ENCODE peak calls at places on chromosomes 7 and 10, in seven cellular contexts. N, V, Z, W, Q, P and F are unnamed samples.

GRCh38 chr7:4733936-4734528 is 41.4 kb upstream of the AP5Z1 start:
- DNase-seq in N (peak), V (no peak), Z (no peak), W (no peak), Q (no peak), P (no peak), F (no peak)

GRCh38 chr10:110416776-110417732 is 80.7 kb upstream of the DUSP5 start:
- DNase-seq in N (no peak), V (no peak), Z (peak), W (no peak), Q (no peak), P (no peak), F (no peak)

GRCh38 chr10:13505040-13505680 is 23.7 kb downstream of the BEND7 start:
- DNase-seq in N (no peak), V (no peak), Z (no peak), W (no peak), Q (no peak), P (no peak), F (no peak)

GRCh38 chr7:134992626-134993179 is 6.4 kb downstream of the AGBL3 start:
- DNase-seq in N (no peak), V (no peak), Z (no peak), W (no peak), Q (peak), P (no peak), F (no peak)

GRCh38 chr7:84824057-84824651 is 362.7 kb downstream of the SEMA3D start:
- DNase-seq in N (no peak), V (no peak), Z (no peak), W (no peak), Q (no peak), P (no peak), F (no peak)

GRCh38 chr7:90995996-90996395 is 268.2 kb upstream of the FZD1 start:
- DNase-seq in N (no peak), V (no peak), Z (no peak), W (no peak), Q (no peak), P (no peak), F (no peak)

GRCh38 chr10:58475322-58476277 is 37.1 kb upstream of the BICC1 start:
- DNase-seq in N (no peak), V (no peak), Z (no peak), W (no peak), Q (peak), P (no peak), F (no peak)

GRCh38 chr7:140672382-140673062 is at the start of gene ADCK2:
- DNase-seq in N (peak), V (no peak), Z (peak), W (peak), Q (no peak), P (peak), F (no peak)

GRCh38 chr10:127163632-127164031 is 32.8 kb downstream of the INSYN2A start:
- DNase-seq in N (no peak), V (no peak), Z (no peak), W (no peak), Q (no peak), P (no peak), F (no peak)

GRCh38 chr7:143257501-143257900 is 5.7 kb upstream of the GSTK1 start:
- DNase-seq in N (no peak), V (no peak), Z (no peak), W (no peak), Q (no peak), P (no peak), F (no peak)

GRCh38 chr10:47374611-47375536 is 9.2 kb downstream of the ZNF488 start:
- DNase-seq in N (no peak), V (peak), Z (no peak), W (no peak), Q (peak), P (no peak), F (no peak)

GRCh38 chr7:155002411-155003214 is at the start of gene PAXIP1:
- DNase-seq in N (peak), V (no peak), Z (peak), W (peak), Q (peak), P (peak), F (peak)

GRCh38 chr10:5948999-5949759 is 28.2 kb downstream of the IL15RA start:
- DNase-seq in N (peak), V (no peak), Z (peak), W (peak), Q (peak), P (peak), F (peak)

GRCh38 chr10:1185911-1186692 is 129.9 kb downstream of the WDR37 start:
- DNase-seq in N (no peak), V (peak), Z (no peak), W (no peak), Q (no peak), P (no peak), F (no peak)

GRCh38 chr7:11203688-11204087 is 230.0 kb downstream of the PHF14 start:
- DNase-seq in N (no peak), V (no peak), Z (peak), W (peak), Q (no peak), P (no peak), F (no peak)

GRCh38 chr7:151696738-151697514 is 177.2 kb upstream of the RHEB start:
- DNase-seq in N (no peak), V (no peak), Z (peak), W (peak), Q (no peak), P (peak), F (no peak)

GRCh38 chr10:59240581-59241183 is 64.2 kb downstream of the PHYHIPL start:
- DNase-seq in N (peak), V (no peak), Z (no peak), W (peak), Q (peak), P (peak), F (peak)

GRCh38 chr10:132146271-132146671 is 40.5 kb upstream of the DPYSL4 start:
- DNase-seq in N (no peak), V (no peak), Z (no peak), W (no peak), Q (no peak), P (no peak), F (no peak)

GRCh38 chr7:128924706-128925588 is 12.8 kb upstream of the IRF5 start:
- DNase-seq in N (no peak), V (no peak), Z (no peak), W (no peak), Q (no peak), P (no peak), F (no peak)

GRCh38 chr7:99498546-99498944 is 1.5 kb downstream of the ZNF394 start:
- DNase-seq in N (no peak), V (no peak), Z (no peak), W (no peak), Q (no peak), P (no peak), F (no peak)

GRCh38 chr10:8075282-8076260 is 21.1 kb downstream of the GATA3 start:
- DNase-seq in N (no peak), V (no peak), Z (no peak), W (no peak), Q (no peak), P (peak), F (no peak)

GRCh38 chr7:118755067-118755625 is 530.6 kb downstream of the ANKRD7 start:
- DNase-seq in N (no peak), V (no peak), Z (no peak), W (no peak), Q (peak), P (no peak), F (no peak)

GRCh38 chr10:14383266-14383665 is 52.5 kb upstream of the FRMD4A start:
- DNase-seq in N (no peak), V (no peak), Z (no peak), W (no peak), Q (no peak), P (no peak), F (no peak)

GRCh38 chr10:74813371-74813770 is 13.0 kb upstream of the KAT6B start:
- DNase-seq in N (no peak), V (no peak), Z (no peak), W (no peak), Q (no peak), P (peak), F (no peak)

GRCh38 chr10:74810087-74810486 is 16.3 kb upstream of the KAT6B start:
- DNase-seq in N (no peak), V (peak), Z (no peak), W (no peak), Q (no peak), P (no peak), F (no peak)

GRCh38 chr10:74816824-74817498 is 9.4 kb upstream of the KAT6B start:
- DNase-seq in N (no peak), V (no peak), Z (no peak), W (no peak), Q (peak), P (no peak), F (no peak)

GRCh38 chr10:74814792-74815191 is 11.6 kb upstream of the KAT6B start:
- DNase-seq in N (no peak), V (no peak), Z (no peak), W (no peak), Q (no peak), P (no peak), F (no peak)

DNA sequence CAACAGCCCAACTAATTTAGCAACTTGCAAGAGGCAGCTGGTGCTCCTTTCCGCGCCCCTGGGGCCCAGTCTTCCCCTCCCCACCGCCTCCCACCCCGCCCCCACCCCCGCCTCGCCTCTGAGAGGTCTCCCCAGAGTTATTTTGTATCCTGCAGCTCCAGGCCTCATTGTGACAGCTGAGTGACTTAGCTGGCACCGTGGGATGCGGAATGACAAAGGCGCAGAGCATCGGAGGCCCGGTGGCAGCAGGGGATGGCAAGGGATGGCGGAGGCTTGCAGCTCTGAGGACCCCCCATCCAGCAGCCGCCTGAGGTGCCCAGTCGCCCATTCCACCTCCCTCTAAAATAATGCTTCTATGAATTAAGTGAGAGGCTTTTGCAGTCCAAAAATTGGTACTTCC is 12.5 kb upstream of the KAT6B start:
- DNase-seq in N (no peak), V (no peak), Z (no peak), W (no peak), Q (no peak), P (peak), F (no peak)
- H3K4me3 ChIP-seq in N (no peak), V (no peak), Z (no peak), W (no peak), Q (no peak), P (no peak), F (no peak)

GRCh38 chr10:96721207-96721572 is 876 bp upstream of the PIK3AP1 start:
- DNase-seq in N (no peak), V (no peak), Z (no peak), W (no peak), Q (no peak), P (no peak), F (no peak)

GRCh38 chr10:96720422-96721206 is at the start of gene PIK3AP1:
- DNase-seq in N (peak), V (no peak), Z (peak), W (peak), Q (no peak), P (peak), F (peak)

GRCh38 chr10:96719850-96720421 is 378 bp downstream of the PIK3AP1 start:
- DNase-seq in N (no peak), V (peak), Z (peak), W (peak), Q (no peak), P (peak), F (peak)

GRCh38 chr10:96718304-96718990 is 1.9 kb downstream of the PIK3AP1 start:
- DNase-seq in N (peak), V (no peak), Z (no peak), W (peak), Q (no peak), P (no peak), F (no peak)

DNA sequence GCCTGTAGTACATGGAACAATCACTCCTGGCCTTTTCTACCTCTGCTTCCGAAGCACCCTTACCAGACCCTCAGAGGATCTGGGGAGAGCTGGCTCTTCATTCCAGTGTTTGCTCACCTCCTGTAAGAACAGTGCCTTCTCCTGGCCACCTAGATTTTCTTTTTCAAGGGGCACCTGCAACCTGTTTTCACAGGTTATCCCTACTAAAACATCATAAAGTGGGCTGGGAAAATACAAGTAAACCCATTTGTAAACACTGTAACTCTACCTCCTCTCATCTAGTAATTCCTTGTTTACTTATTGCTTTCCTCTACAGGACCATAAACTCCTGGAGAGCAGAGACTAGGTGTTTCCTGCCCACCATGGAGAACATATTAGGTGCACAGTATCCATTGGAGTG is 1.1 kb downstream of the PIK3AP1 start:
- DNase-seq in N (no peak), V (no peak), Z (no peak), W (no peak), Q (no peak), P (no peak), F (no peak)
- H3K4me3 ChIP-seq in N (no peak), V (peak), Z (peak), W (peak), Q (no peak), P (no peak), F (no peak)

DNA sequence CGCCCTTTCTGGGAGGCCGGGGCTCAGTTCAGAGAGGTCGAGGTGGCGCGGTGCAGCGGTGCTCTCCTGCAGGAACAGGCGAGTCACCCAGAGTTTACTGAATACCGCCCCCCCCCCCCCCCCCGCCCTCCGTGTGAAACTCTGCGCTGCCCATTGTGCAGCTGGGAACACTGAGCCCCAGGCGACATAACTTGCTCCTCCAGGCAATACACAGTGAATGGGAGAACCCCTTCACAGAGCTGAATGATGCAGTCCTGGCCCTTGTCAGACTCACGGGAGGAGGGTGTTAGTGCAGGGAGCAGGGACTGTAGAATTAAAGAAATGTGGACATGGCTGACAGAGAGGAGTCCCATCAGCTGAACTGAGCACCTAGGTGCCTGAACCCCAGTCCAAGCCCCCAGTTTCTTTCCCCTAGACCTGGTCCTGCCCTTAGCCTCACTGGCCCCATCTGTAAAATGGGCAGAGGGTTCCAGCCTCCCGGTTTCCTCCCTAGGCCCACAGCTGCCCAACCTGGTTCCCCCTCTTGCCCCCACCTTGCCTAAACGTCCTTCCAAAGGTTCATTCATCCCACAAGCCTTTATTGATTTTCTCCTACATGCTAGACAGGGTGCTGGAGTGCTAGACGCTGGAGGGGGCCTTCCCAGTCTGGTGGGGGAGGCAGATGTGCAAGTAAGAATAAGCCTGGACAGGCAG is 846 bp upstream of the LOXL4 start:
- DNase-seq in N (no peak), V (peak), Z (no peak), W (no peak), Q (peak), P (peak), F (no peak)
- H3K4me3 ChIP-seq in N (peak), V (peak), Z (peak), W (peak), Q (peak), P (peak), F (peak)

GRCh38 chr7:18087031-18087686 is 59.5 kb upstream of the PRPS1L1 start:
- DNase-seq in N (no peak), V (no peak), Z (no peak), W (no peak), Q (no peak), P (peak), F (peak)
- H3K4me3 ChIP-seq in N (no peak), V (peak), Z (peak), W (peak), Q (peak), P (peak), F (peak)

DNA sequence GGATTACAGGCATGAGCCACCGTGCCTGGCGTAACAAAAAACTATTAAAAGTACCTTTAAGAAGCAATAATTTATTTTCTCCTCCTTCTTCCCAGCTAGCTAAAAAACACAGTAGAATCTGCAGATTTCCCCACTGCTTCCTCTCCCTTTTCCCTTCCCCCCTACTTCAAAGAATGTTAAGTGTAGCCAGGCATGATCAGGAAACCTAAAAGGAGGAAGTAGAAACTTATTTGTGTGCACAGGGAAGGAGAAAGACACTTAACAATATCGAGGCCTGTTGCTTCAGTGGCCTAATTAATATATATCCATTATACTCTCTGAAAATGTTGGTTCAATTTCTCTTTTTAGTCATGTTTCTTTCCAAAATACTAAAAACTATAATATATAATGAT is 127.7 kb downstream of the NRBF2 start:
- DNase-seq in N (no peak), V (no peak), Z (no peak), W (no peak), Q (no peak), P (no peak), F (no peak)
- H3K4me3 ChIP-seq in N (no peak), V (no peak), Z (no peak), W (no peak), Q (no peak), P (no peak), F (no peak)

DNA sequence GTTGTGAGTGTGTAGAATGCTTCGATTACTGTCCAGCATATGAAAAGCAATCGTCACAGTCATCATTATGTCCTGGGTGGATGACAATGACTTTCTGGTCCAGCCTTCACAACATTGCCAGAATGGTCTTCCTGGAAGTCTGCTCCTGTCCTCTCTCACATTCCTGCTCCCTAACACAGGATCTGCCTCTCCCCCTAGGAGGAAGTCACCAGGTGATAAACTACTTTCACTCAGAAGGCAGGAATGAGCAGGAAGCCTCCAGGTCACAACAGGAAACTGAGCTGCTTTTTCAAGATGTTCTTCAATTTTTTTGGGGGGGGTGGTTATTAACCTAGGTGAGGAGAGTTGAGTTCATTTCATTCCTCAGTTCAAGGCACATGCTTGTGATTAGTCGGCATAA is 13.6 kb upstream of the GPNMB start:
- DNase-seq in N (no peak), V (no peak), Z (no peak), W (no peak), Q (no peak), P (no peak), F (no peak)
- H3K4me3 ChIP-seq in N (no peak), V (no peak), Z (no peak), W (no peak), Q (no peak), P (no peak), F (no peak)

GRCh38 chr10:4176500-4177281 is 391.7 kb upstream of the KLF6 start:
- DNase-seq in N (no peak), V (no peak), Z (no peak), W (no peak), Q (no peak), P (no peak), F (no peak)

GRCh38 chr10:4177826-4178225 is 392.8 kb upstream of the KLF6 start:
- DNase-seq in N (no peak), V (no peak), Z (no peak), W (no peak), Q (no peak), P (no peak), F (no peak)

GRCh38 chr10:4183761-4184261 is 398.8 kb upstream of the KLF6 start:
- DNase-seq in N (no peak), V (no peak), Z (no peak), W (no peak), Q (peak), P (no peak), F (no peak)

GRCh38 chr10:4181075-4181474 is 396.1 kb upstream of the KLF6 start:
- DNase-seq in N (no peak), V (no peak), Z (no peak), W (no peak), Q (no peak), P (no peak), F (no peak)

GRCh38 chr10:4181690-4182089 is 396.7 kb upstream of the KLF6 start:
- DNase-seq in N (no peak), V (no peak), Z (no peak), W (no peak), Q (peak), P (no peak), F (no peak)
- H3K4me3 ChIP-seq in N (no peak), V (no peak), Z (no peak), W (no peak), Q (no peak), P (no peak), F (no peak)

GRCh38 chr7:78444267-78444666 is 645.7 kb downstream of the PHTF2 start:
- DNase-seq in N (no peak), V (no peak), Z (no peak), W (no peak), Q (no peak), P (no peak), F (no peak)
- H3K4me3 ChIP-seq in N (no peak), V (no peak), Z (no peak), W (no peak), Q (no peak), P (no peak), F (no peak)